ENCODE peak calls at places on chromosomes 5 and 9, in six cellular contexts. N is cardiac fibroblast; K is tibial artery; F is CD8-positive, alpha-beta T cell; M is choroid plexus epithelial cell; U is astrocyte of the spinal cord. G is an unnamed sample.

GRCh38 chr5:170307575-170308465 is 10.2 kb upstream of the LCP2 start:
- DNase-seq in K (peak), M (peak), U (peak), N (peak), F (no peak), G (peak)

GRCh38 chr9:112158629-112159228 is 16.4 kb downstream of the SUSD1 start:
- DNase-seq in K (no peak), M (no peak), U (no peak), N (no peak), F (no peak), G (no peak)

GRCh38 chr9:110659891-110660541 is 8.6 kb upstream of the MUSK start:
- DNase-seq in N (no peak), U (no peak), F (no peak), M (peak), K (no peak), G (no peak)

GRCh38 chr5:96228449-96228848 is 204.6 kb downstream of the PCSK1 start:
- DNase-seq in F (no peak), K (no peak), N (no peak), U (peak), M (no peak), G (no peak)

GRCh38 chr5:54081415-54081814 is 229.0 kb downstream of the ARL15 start:
- DNase-seq in K (no peak), F (no peak), U (no peak), M (no peak), N (no peak), G (no peak)

GRCh38 chr5:56480305-56481146 is 247.4 kb upstream of the ANKRD55 start:
- DNase-seq in U (peak), M (peak), F (peak), N (peak), K (peak), G (peak)

GRCh38 chr9:97046228-97046627 is 7.3 kb upstream of the CTSV start:
- DNase-seq in U (peak), F (no peak), M (peak), N (no peak), K (no peak), G (no peak)

GRCh38 chr9:130039504-130040147 is 3.4 kb downstream of the FNBP1 start:
- DNase-seq in F (no peak), M (peak), N (no peak), K (no peak), U (no peak), G (no peak)

GRCh38 chr9:90848866-90849265 is 47.2 kb downstream of the SYK start:
- DNase-seq in K (no peak), M (no peak), N (no peak), U (no peak), F (no peak), G (no peak)

GRCh38 chr5:136222575-136223235 is 29.7 kb upstream of the SMIM32 start:
- DNase-seq in F (no peak), K (no peak), U (no peak), N (no peak), M (no peak), G (no peak)

GRCh38 chr5:124524552-124525232 is 221.7 kb downstream of the ZNF608 start:
- DNase-seq in K (no peak), N (no peak), F (no peak), M (no peak), U (no peak), G (no peak)

GRCh38 chr5:31663519-31663918 is 24.6 kb downstream of the PDZD2 start:
- DNase-seq in F (no peak), U (peak), N (peak), K (peak), M (no peak), G (peak)

GRCh38 chr9:115118471-115119156 is 657 bp upstream of the TNC start:
- DNase-seq in F (no peak), U (peak), K (peak), M (peak), N (peak), G (peak)

GRCh38 chr5:154778534-154778933 is 23.4 kb downstream of the LARP1 start:
- DNase-seq in K (no peak), M (no peak), F (no peak), U (no peak), N (peak), G (no peak)

GRCh38 chr5:150317048-150318003 is 14.6 kb upstream of the ARSI start:
- DNase-seq in U (peak), M (peak), N (peak), F (no peak), K (no peak), G (peak)

GRCh38 chr9:89527084-89527483 is 29.2 kb upstream of the SEMA4D start:
- DNase-seq in K (peak), N (no peak), M (no peak), F (no peak), U (no peak), G (no peak)

GRCh38 chr5:95296291-95296690 is 11.4 kb upstream of the MCTP1 start:
- DNase-seq in U (no peak), N (no peak), K (no peak), M (no peak), F (no peak), G (no peak)

GRCh38 chr9:91048739-91049138 is 247.1 kb downstream of the SYK start:
- DNase-seq in U (no peak), M (no peak), F (no peak), K (no peak), N (no peak), G (no peak)

GRCh38 chr9:93677061-93677571 is 100.7 kb downstream of the PHF2 start:
- DNase-seq in N (no peak), K (peak), F (no peak), M (no peak), U (no peak), G (no peak)

GRCh38 chr9:137676998-137677397 is 58.2 kb downstream of the EHMT1 start:
- DNase-seq in F (no peak), K (no peak), U (no peak), M (no peak), N (no peak), G (no peak)

GRCh38 chr5:54757541-54757940 is 227.9 kb downstream of the ESM1 start:
- DNase-seq in F (no peak), U (no peak), K (no peak), N (no peak), M (no peak), G (no peak)

GRCh38 chr5:56514246-56514645 is 281.1 kb upstream of the ANKRD55 start:
- DNase-seq in U (no peak), M (no peak), N (no peak), K (no peak), F (no peak), G (no peak)

GRCh38 chr5:115770466-115770865 is 46.0 kb downstream of the CDO1 start:
- DNase-seq in F (no peak), K (no peak), N (no peak), M (no peak), U (no peak), G (no peak)

GRCh38 chr5:148290271-148291195 is 21.7 kb upstream of the SPINK7 start:
- DNase-seq in K (no peak), U (peak), N (peak), M (peak), F (no peak), G (peak)

GRCh38 chr9:87405677-87406544 is 91.8 kb upstream of the DAPK1 start:
- DNase-seq in N (peak), F (no peak), U (peak), K (peak), M (peak), G (no peak)

GRCh38 chr5:57499262-57500050 is 16.8 kb upstream of the ACTBL2 start:
- DNase-seq in N (peak), K (no peak), F (no peak), M (peak), U (peak), G (peak)

GRCh38 chr5:95786821-95787408 is 35.6 kb downstream of the GLRX start:
- DNase-seq in K (no peak), M (peak), U (no peak), N (peak), F (no peak), G (no peak)

GRCh38 chr5:73370620-73371583 is 77.7 kb downstream of the FOXD1 start:
- DNase-seq in F (no peak), U (peak), K (no peak), M (peak), N (peak), G (peak)

GRCh38 chr9:38380230-38380871 is 12.2 kb upstream of the ALDH1B1 start:
- DNase-seq in F (no peak), U (no peak), M (no peak), K (no peak), N (no peak), G (no peak)

GRCh38 chr9:110364451-110364850 is 26.8 kb upstream of the TXNDC8 start:
- DNase-seq in M (no peak), N (no peak), U (no peak), F (no peak), K (no peak), G (no peak)

GRCh38 chr5:150763023-150763793 is 4.4 kb upstream of the DCTN4 start:
- DNase-seq in K (peak), F (no peak), N (peak), U (peak), M (peak), G (peak)

GRCh38 chr5:82105457-82105856 is 133.6 kb downstream of the ATG10 start:
- DNase-seq in M (peak), F (no peak), K (no peak), U (no peak), N (no peak), G (no peak)

GRCh38 chr5:644509-644908 is 32.4 kb downstream of the CEP72 start:
- DNase-seq in N (no peak), K (no peak), F (no peak), U (no peak), M (no peak), G (no peak)

GRCh38 chr5:121152411-121152810 is 688.3 kb downstream of the PRR16 start:
- DNase-seq in U (no peak), N (no peak), M (no peak), K (no peak), F (no peak), G (no peak)

GRCh38 chr9:117782931-117783788 is 79.0 kb downstream of the TLR4 start:
- DNase-seq in N (peak), U (peak), M (peak), F (peak), K (peak), G (peak)

GRCh38 chr9:126363847-126364671 is 37.4 kb downstream of the MVB12B start:
- DNase-seq in F (no peak), U (peak), M (no peak), N (peak), K (no peak), G (no peak)

GRCh38 chr9:91824151-91824550 is 125.9 kb downstream of the ROR2 start:
- DNase-seq in K (no peak), M (no peak), U (no peak), N (no peak), F (no peak), G (no peak)

GRCh38 chr9:109894921-109895758 is 115.1 kb downstream of the PALM2AKAP2 start:
- DNase-seq in U (peak), N (peak), F (no peak), M (peak), K (no peak), G (peak)

GRCh38 chr5:124393564-124394379 is 352.7 kb downstream of the ZNF608 start:
- DNase-seq in K (no peak), U (no peak), N (peak), F (no peak), M (no peak), G (no peak)

GRCh38 chr5:20972419-20972925 is 984.5 kb upstream of the CDH18 start:
- DNase-seq in F (no peak), K (no peak), U (peak), N (peak), M (peak), G (peak)
- TF ChIP-seq CTCF in F (no peak), K (peak), U (peak), N (peak), M (peak), G (peak)

GRCh38 chr9:706606-707451 is 134.7 kb upstream of the DMRT1 start:
- DNase-seq in F (peak), M (peak), U (peak), N (peak), K (peak), G (peak)
- TF ChIP-seq CTCF in F (no peak), M (no peak), U (no peak), N (no peak), K (no peak), G (no peak)

GRCh38 chr9:74006935-74007334 is 490.2 kb upstream of the RORB start:
- DNase-seq in F (no peak), M (peak), N (peak), K (no peak), U (peak), G (no peak)
- TF ChIP-seq CTCF in F (no peak), M (peak), N (no peak), K (no peak), U (peak), G (peak)

DNA sequence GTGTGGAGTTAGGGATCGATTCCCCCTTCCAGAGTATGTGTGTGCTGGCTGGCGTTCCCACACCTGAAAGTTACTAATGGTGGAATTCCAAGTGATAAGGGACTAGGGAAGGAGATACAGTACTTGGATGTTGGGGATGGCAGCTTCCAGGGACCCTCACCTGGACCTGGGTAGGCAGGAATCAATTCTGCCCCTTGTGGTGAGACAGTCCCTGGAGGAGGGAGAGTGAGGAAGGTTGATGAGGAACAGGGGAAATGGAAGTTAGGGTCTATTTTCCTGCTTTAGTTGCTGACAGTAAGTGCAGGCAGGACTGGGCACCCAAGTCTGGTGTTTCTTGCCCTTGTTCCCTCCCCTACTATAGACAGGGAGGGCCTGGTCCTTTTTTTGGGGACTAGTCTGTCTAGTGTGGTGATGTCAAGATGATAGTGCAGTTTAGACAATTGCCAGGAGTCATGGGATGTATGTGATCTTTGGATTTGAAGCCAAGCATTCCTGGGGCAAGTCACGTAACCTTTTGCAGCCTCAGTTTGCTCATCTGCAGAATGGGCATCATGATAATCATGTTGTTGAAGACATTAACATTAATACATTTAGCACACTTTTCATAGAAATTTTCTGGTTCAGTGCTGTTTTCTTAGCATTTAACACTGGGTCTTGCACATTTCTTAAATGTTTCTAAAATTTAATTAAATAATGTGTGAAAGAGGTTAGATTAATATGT is 51.7 kb downstream of the DAB2IP start:
- DNase-seq in U (no peak), M (no peak), F (no peak), N (no peak), K (no peak), G (no peak)
- TF ChIP-seq CTCF in U (peak), M (peak), F (no peak), N (peak), K (no peak), G (peak)

DNA sequence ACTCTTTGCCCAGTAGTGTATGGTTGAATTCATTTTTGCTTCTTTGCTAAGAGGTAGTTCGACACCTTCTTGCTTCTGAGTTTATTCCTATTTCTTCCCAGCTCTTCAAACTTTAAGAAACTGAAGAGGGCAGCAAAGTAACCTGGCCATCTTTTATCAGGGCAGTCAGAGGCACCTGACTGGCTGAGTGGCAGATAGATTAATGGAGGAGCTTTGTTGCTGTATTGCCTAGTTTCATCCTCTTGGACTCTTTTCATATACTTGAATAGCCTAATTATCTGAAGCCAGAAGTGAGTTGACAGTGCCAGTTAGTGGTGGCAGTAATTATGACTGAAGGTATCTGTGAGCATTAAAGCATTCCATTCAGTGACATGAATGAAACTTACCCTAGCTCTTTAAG is 82.5 kb downstream of the UHRF2 start:
- DNase-seq in N (no peak), K (no peak), F (no peak), M (no peak), U (no peak), G (no peak)
- TF ChIP-seq CTCF in N (no peak), K (no peak), F (no peak), M (no peak), U (no peak), G (no peak)

DNA sequence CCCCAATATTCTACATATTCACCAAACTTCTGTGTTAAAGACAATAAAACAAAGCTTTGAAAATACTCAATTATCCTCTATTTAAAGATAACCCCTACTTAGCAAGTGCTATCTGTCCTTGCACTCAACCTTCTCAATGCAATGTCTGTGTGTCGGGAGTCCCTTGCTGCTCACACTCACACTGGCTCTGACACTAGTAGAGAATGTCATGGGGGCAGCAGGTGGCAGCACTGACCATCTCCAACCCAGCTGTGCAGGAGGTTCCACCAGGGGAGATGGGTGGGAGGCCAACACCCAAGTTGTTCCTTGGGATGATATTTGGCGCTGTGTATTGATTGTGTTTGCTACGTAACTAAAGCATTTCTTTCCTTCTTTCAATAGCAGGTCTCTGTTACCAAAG is 59.4 kb upstream of the SIMC1 start:
- DNase-seq in M (no peak), N (no peak), U (no peak), K (no peak), F (no peak), G (no peak)
- TF ChIP-seq CTCF in M (no peak), N (no peak), U (no peak), K (no peak), F (no peak), G (no peak)

DNA sequence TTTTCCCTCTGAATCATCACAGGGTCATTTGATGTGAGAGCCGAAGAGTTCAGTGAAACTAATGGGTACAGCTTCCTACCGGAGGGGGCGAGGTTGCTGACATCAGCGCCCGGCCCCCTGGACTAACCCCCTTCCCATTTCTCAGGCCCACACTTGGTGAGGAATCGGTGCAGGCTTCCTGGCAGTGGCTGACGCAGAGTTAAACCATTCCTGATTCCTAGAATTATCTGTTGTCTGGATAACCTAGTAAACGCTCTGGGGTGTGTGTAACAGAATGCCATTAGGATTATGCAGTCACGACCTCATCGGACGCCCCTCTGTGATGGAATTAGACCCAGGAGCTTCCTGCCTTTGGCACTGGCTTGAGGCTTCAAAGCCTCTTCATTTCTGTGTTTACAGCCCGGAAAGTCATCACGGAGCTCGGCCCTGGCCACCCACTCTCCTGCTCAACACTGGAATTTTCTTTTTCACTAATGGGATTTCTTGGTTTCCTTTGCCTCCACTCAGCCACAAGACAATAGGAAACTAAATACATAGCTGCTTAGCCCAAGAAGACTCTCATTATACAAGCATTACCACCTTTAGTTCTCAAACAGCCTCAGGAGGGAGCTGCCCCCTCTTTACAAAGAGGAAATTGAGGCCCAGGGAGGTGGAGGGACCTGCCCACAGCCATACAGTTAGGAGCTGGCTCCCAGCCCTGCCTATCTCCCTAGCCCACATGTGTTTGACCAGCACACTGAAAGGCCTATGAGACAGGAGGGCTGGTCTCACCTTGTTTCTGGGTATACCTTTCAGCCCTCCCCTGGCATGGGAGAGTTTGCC is 61.3 kb upstream of the RPL26L1 start:
- DNase-seq in U (peak), F (no peak), K (no peak), N (peak), M (peak), G (peak)
- TF ChIP-seq CTCF in U (peak), F (no peak), K (peak), N (peak), M (peak), G (peak)

DNA sequence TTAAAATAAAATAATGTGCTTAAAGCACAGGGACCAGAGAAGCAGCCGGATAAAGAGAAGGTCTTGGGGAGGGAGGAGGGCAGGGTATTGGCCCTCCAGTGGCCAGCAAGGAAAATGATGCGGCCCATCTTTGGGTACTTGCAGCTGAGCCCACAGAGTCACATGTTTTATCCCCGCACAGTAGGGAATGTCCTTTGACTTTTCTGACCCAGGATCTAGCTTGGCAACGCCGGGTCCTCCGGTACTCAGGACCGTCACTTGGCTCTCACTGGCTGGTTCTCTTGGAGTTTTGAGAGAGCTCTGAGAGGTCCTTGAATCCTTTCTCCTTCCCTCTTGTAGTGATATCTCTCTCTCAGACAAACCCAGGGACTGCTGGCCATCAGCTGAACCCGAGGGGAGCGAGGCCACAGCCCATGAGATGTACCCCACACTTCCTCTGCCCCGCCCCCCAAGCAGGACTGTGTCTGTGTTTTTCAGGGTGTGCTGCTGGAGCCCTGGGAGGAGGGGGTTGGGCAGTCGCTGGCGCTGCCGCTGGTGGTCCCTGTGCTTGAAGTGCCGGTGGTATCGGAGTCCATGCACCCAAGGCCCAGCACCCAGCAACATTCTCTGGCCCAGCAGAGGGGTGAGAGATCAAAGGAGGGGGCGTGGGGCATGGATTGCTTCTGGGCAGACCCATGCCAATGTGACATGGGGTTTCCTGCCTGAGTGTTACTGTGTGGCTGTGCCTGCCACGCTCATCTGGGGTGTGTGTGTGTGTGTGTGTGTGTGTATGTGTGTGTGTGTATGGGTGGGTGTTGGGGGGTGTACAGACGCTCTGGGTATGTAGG is 35.5 kb upstream of the HSPA9 start:
- DNase-seq in K (no peak), F (no peak), N (peak), U (no peak), M (peak), G (no peak)
- TF ChIP-seq CTCF in K (no peak), F (no peak), N (peak), U (peak), M (peak), G (peak)

G was measured in brain microvascular endothelial cell.